ENCODE peak calls at places on chromosomes 7 and 10, in ten cellular contexts. A is CMK; I is CD8-positive, alpha-beta T cell; P is stimulated activated CD8-positive, alpha-beta memory T cell treated with anti-CD3 and anti-CD28 coated beads, Interleukin-2, amount 100 ng/mL, for 48 hours; C is naive B cell; V is mammary epithelial cell; M is heart left ventricle; T is CD4-positive, alpha-beta T cell; O is small intestine; Y is dermis blood vessel endothelial cell. N is an unnamed sample.

GRCh38 chr10:127041561-127041960 is 136.3 kb downstream of the DOCK1 start:
- DNase-seq in A (no peak), I (no peak), P (no peak), C (no peak), V (peak), M (no peak), T (no peak), O (no peak), Y (peak), N (no peak)

GRCh38 chr7:95365151-95365550 is 31.0 kb downstream of the PON3 start:
- DNase-seq in A (no peak), I (no peak), P (no peak), C (no peak), V (peak), M (no peak), T (no peak), O (no peak), Y (no peak), N (no peak)

GRCh38 chr10:2599571-2599970 is 467.8 kb upstream of the PFKP start:
- DNase-seq in A (no peak), I (no peak), P (no peak), C (no peak), V (no peak), M (no peak), T (no peak), O (no peak), Y (no peak), N (no peak)

GRCh38 chr10:96831867-96832720 is at the start of gene LCOR:
- DNase-seq in A (peak), I (peak), P (peak), C (peak), V (peak), M (peak), T (peak), O (peak), Y (peak), N (peak)

GRCh38 chr7:131327049-131327625 is 539 bp upstream of the MKLN1 start:
- DNase-seq in A (no peak), I (no peak), P (no peak), C (no peak), V (peak), M (peak), T (no peak), O (no peak), Y (peak), N (no peak)

GRCh38 chr7:142799483-142799882 is 28.7 kb downstream of the PRSS2 start:
- DNase-seq in A (no peak), I (no peak), P (no peak), C (no peak), V (no peak), M (no peak), T (no peak), O (no peak), Y (no peak), N (no peak)

GRCh38 chr7:151672706-151673105 is 153.0 kb upstream of the RHEB start:
- DNase-seq in A (no peak), I (no peak), P (no peak), C (no peak), V (no peak), M (no peak), T (no peak), O (peak), Y (peak), N (no peak)

GRCh38 chr7:151351027-151351426 is 9.4 kb downstream of the NUB1 start:
- DNase-seq in A (peak), I (no peak), P (peak), C (peak), V (no peak), M (no peak), T (no peak), O (no peak), Y (no peak), N (no peak)

GRCh38 chr10:77949167-77949566 is 22.6 kb upstream of the DLG5 start:
- DNase-seq in A (no peak), I (no peak), P (no peak), C (no peak), V (peak), M (no peak), T (no peak), O (no peak), Y (peak), N (peak)

GRCh38 chr7:98963305-98963704 is 85.0 kb downstream of the TRRAP start:
- DNase-seq in A (no peak), I (no peak), P (no peak), C (no peak), V (no peak), M (no peak), T (no peak), O (no peak), Y (no peak), N (no peak)

GRCh38 chr10:22071332-22071731 is 67.8 kb upstream of the DNAJC1 start:
- DNase-seq in A (no peak), I (no peak), P (no peak), C (no peak), V (no peak), M (no peak), T (no peak), O (no peak), Y (no peak), N (no peak)

GRCh38 chr10:60031664-60032063 is 125.3 kb upstream of the CCDC6 start:
- DNase-seq in A (no peak), I (no peak), P (no peak), C (no peak), V (no peak), M (no peak), T (no peak), O (no peak), Y (no peak), N (no peak)

GRCh38 chr7:76282344-76283253 is 19.9 kb upstream of the HSPB1 start:
- DNase-seq in A (no peak), I (no peak), P (no peak), C (no peak), V (no peak), M (no peak), T (no peak), O (no peak), Y (peak), N (no peak)

GRCh38 chr7:138254444-138254843 is 178.2 kb downstream of the AKR1D1 start:
- DNase-seq in A (peak), I (no peak), P (no peak), C (no peak), V (no peak), M (no peak), T (no peak), O (no peak), Y (no peak), N (no peak)

GRCh38 chr10:91210435-91210834 is 10.0 kb upstream of the PCGF5 start:
- DNase-seq in A (no peak), I (no peak), P (no peak), C (peak), V (no peak), M (no peak), T (no peak), O (peak), Y (no peak), N (no peak)

GRCh38 chr7:16299853-16300252 is 121.5 kb downstream of the CRPPA start:
- DNase-seq in A (no peak), I (no peak), P (no peak), C (no peak), V (no peak), M (no peak), T (no peak), O (no peak), Y (no peak), N (no peak)

GRCh38 chr7:148464932-148465331 is 125.6 kb upstream of the C7orf33 start:
- DNase-seq in A (no peak), I (no peak), P (no peak), C (no peak), V (no peak), M (no peak), T (no peak), O (no peak), Y (no peak), N (no peak)

GRCh38 chr10:93775330-93775729 is 17.6 kb downstream of the LGI1 start:
- DNase-seq in A (no peak), I (no peak), P (no peak), C (no peak), V (no peak), M (no peak), T (no peak), O (no peak), Y (no peak), N (no peak)

GRCh38 chr10:62626096-62626495 is 178.4 kb upstream of the ADO start:
- DNase-seq in A (no peak), I (no peak), P (no peak), C (no peak), V (no peak), M (no peak), T (no peak), O (no peak), Y (no peak), N (no peak)

GRCh38 chr7:108290344-108291134 is 160.4 kb upstream of the LAMB4 start:
- DNase-seq in A (no peak), I (no peak), P (no peak), C (no peak), V (no peak), M (no peak), T (no peak), O (no peak), Y (no peak), N (no peak)

GRCh38 chr10:96225119-96225518 is 46.2 kb downstream of the BLNK start:
- DNase-seq in A (no peak), I (no peak), P (no peak), C (no peak), V (peak), M (no peak), T (no peak), O (no peak), Y (no peak), N (no peak)

GRCh38 chr7:45088821-45089313 is at the start of gene NACAD:
- DNase-seq in A (no peak), I (no peak), P (no peak), C (peak), V (no peak), M (no peak), T (no peak), O (no peak), Y (peak), N (peak)

GRCh38 chr10:32687546-32687945 is 241.6 kb downstream of the CCDC7 start:
- DNase-seq in A (no peak), I (no peak), P (no peak), C (no peak), V (no peak), M (no peak), T (no peak), O (no peak), Y (no peak), N (no peak)

GRCh38 chr10:131786756-131787605 is 113.8 kb upstream of the PPP2R2D start:
- DNase-seq in A (no peak), I (no peak), P (peak), C (no peak), V (peak), M (no peak), T (peak), O (peak), Y (peak), N (no peak)

GRCh38 chr10:113111900-113112853 is 162.1 kb downstream of the TCF7L2 start:
- DNase-seq in A (no peak), I (no peak), P (no peak), C (no peak), V (peak), M (no peak), T (no peak), O (peak), Y (no peak), N (peak)

GRCh38 chr7:24898691-24899090 is 81.3 kb downstream of the OSBPL3 start:
- DNase-seq in A (no peak), I (no peak), P (no peak), C (no peak), V (peak), M (no peak), T (no peak), O (no peak), Y (no peak), N (no peak)